ENCODE peak calls at places on chromosomes 16 and 17, in five cellular contexts. One of them, this sample, is unnamed.

GRCh38 chr17:50630524-50631194 is 4.0 kb upstream of the ABCC3 start:
- DNase-seq in H1: peak
- DNase-seq in HFF-Myc: no peak
- DNase-seq in endothelial cell of umbilical vein: peak
- DNase-seq in psoas muscle: peak
- DNase-seq in this sample: no peak

GRCh38 chr16:82753821-82754220 is 127.1 kb downstream of the CDH13 start:
- DNase-seq in H1: no peak
- DNase-seq in HFF-Myc: no peak
- DNase-seq in endothelial cell of umbilical vein: no peak
- DNase-seq in psoas muscle: no peak
- DNase-seq in this sample: no peak

GRCh38 chr17:77332034-77332971 is 191.5 kb downstream of the SEC14L1 start:
- DNase-seq in H1: no peak
- DNase-seq in HFF-Myc: no peak
- DNase-seq in endothelial cell of umbilical vein: no peak
- DNase-seq in psoas muscle: no peak
- DNase-seq in this sample: no peak

GRCh38 chr17:63984651-63985386 is 12.1 kb upstream of the SCN4A start:
- DNase-seq in H1: no peak
- DNase-seq in HFF-Myc: peak
- DNase-seq in endothelial cell of umbilical vein: peak
- DNase-seq in psoas muscle: peak
- DNase-seq in this sample: peak

GRCh38 chr16:23479138-23479537 is 26.1 kb upstream of the COG7 start:
- DNase-seq in H1: no peak
- DNase-seq in HFF-Myc: no peak
- DNase-seq in endothelial cell of umbilical vein: no peak
- DNase-seq in psoas muscle: no peak
- DNase-seq in this sample: no peak

GRCh38 chr16:54281535-54282201 is 4.9 kb downstream of the IRX3 start:
- DNase-seq in H1: peak
- DNase-seq in HFF-Myc: no peak
- DNase-seq in endothelial cell of umbilical vein: no peak
- DNase-seq in psoas muscle: no peak
- DNase-seq in this sample: no peak

GRCh38 chr17:70256751-70257150 is 87.4 kb downstream of the KCNJ2 start:
- DNase-seq in H1: no peak
- DNase-seq in HFF-Myc: no peak
- DNase-seq in endothelial cell of umbilical vein: peak
- DNase-seq in psoas muscle: no peak
- DNase-seq in this sample: no peak

GRCh38 chr16:84673561-84673960 is 25.2 kb downstream of the KLHL36 start:
- DNase-seq in H1: no peak
- DNase-seq in HFF-Myc: no peak
- DNase-seq in endothelial cell of umbilical vein: no peak
- DNase-seq in psoas muscle: no peak
- DNase-seq in this sample: no peak

GRCh38 chr17:79044462-79044861 is 20.5 kb downstream of the C1QTNF1 start:
- DNase-seq in H1: no peak
- DNase-seq in HFF-Myc: no peak
- DNase-seq in endothelial cell of umbilical vein: no peak
- DNase-seq in psoas muscle: no peak
- DNase-seq in this sample: no peak

GRCh38 chr17:75240394-75241142 is 20.8 kb downstream of the GGA3 start:
- DNase-seq in H1: peak
- DNase-seq in HFF-Myc: no peak
- DNase-seq in endothelial cell of umbilical vein: peak
- DNase-seq in psoas muscle: peak
- DNase-seq in this sample: no peak

GRCh38 chr17:63442549-63443035 is 3.5 kb downstream of the CYB561 start:
- DNase-seq in H1: no peak
- DNase-seq in HFF-Myc: no peak
- DNase-seq in endothelial cell of umbilical vein: no peak
- DNase-seq in psoas muscle: no peak
- DNase-seq in this sample: no peak

GRCh38 chr17:46770818-46771600 is 47.5 kb downstream of the WNT3 start:
- DNase-seq in H1: peak
- DNase-seq in HFF-Myc: no peak
- DNase-seq in endothelial cell of umbilical vein: peak
- DNase-seq in psoas muscle: no peak
- DNase-seq in this sample: no peak

GRCh38 chr17:6231886-6232767 is 161.9 kb downstream of the WSCD1 start:
- DNase-seq in H1: no peak
- DNase-seq in HFF-Myc: no peak
- DNase-seq in endothelial cell of umbilical vein: peak
- DNase-seq in psoas muscle: no peak
- DNase-seq in this sample: no peak

GRCh38 chr17:82679586-82680465 is 18.7 kb downstream of the RAB40B start:
- DNase-seq in H1: no peak
- DNase-seq in HFF-Myc: no peak
- DNase-seq in endothelial cell of umbilical vein: no peak
- DNase-seq in psoas muscle: no peak
- DNase-seq in this sample: no peak

GRCh38 chr16:6382787-6383515 is 949.7 kb upstream of the RBFOX1 start:
- DNase-seq in H1: no peak
- DNase-seq in HFF-Myc: no peak
- DNase-seq in endothelial cell of umbilical vein: no peak
- DNase-seq in psoas muscle: no peak
- DNase-seq in this sample: no peak

GRCh38 chr16:30747799-30748633 is at the start of gene PHKG2:
- DNase-seq in H1: peak
- DNase-seq in HFF-Myc: peak
- DNase-seq in endothelial cell of umbilical vein: peak
- DNase-seq in psoas muscle: peak
- DNase-seq in this sample: peak

GRCh38 chr16:86931410-86931941 is 353.1 kb downstream of the FOXL1 start:
- DNase-seq in H1: no peak
- DNase-seq in HFF-Myc: no peak
- DNase-seq in endothelial cell of umbilical vein: peak
- DNase-seq in psoas muscle: no peak
- DNase-seq in this sample: peak

GRCh38 chr16:54284931-54285413 is 1.6 kb downstream of the IRX3 start:
- DNase-seq in H1: peak
- DNase-seq in HFF-Myc: no peak
- DNase-seq in endothelial cell of umbilical vein: no peak
- DNase-seq in psoas muscle: no peak
- DNase-seq in this sample: no peak

GRCh38 chr17:65531508-65532431 is 29.7 kb downstream of the AXIN2 start:
- DNase-seq in H1: no peak
- DNase-seq in HFF-Myc: peak
- DNase-seq in endothelial cell of umbilical vein: no peak
- DNase-seq in psoas muscle: peak
- DNase-seq in this sample: no peak

GRCh38 chr17:7650509-7651096 is at the start of gene ATP1B2:
- DNase-seq in H1: peak
- DNase-seq in HFF-Myc: no peak
- DNase-seq in endothelial cell of umbilical vein: peak
- DNase-seq in psoas muscle: peak
- DNase-seq in this sample: no peak

GRCh38 chr17:78383725-78384471 is 5.4 kb downstream of the PGS1 start:
- DNase-seq in H1: no peak
- DNase-seq in HFF-Myc: no peak
- DNase-seq in endothelial cell of umbilical vein: peak
- DNase-seq in psoas muscle: peak
- DNase-seq in this sample: peak

GRCh38 chr17:8629371-8630226 is 926 bp downstream of the MYH10 start:
- DNase-seq in H1: peak
- DNase-seq in HFF-Myc: no peak
- DNase-seq in endothelial cell of umbilical vein: peak
- DNase-seq in psoas muscle: peak
- DNase-seq in this sample: no peak

GRCh38 chr17:19237389-19238166 is 412 bp downstream of the EPN2 start:
- DNase-seq in H1: peak
- DNase-seq in HFF-Myc: no peak
- DNase-seq in endothelial cell of umbilical vein: peak
- DNase-seq in psoas muscle: peak
- DNase-seq in this sample: no peak

GRCh38 chr16:27103954-27104353 is 37.2 kb downstream of the C16orf82 start:
- DNase-seq in H1: no peak
- DNase-seq in HFF-Myc: no peak
- DNase-seq in endothelial cell of umbilical vein: no peak
- DNase-seq in psoas muscle: no peak
- DNase-seq in this sample: no peak

GRCh38 chr16:53061701-53062159 is 6.9 kb downstream of the CHD9 start:
- DNase-seq in H1: no peak
- DNase-seq in HFF-Myc: no peak
- DNase-seq in endothelial cell of umbilical vein: no peak
- DNase-seq in psoas muscle: no peak
- DNase-seq in this sample: no peak

GRCh38 chr16:49810769-49811315 is 45.1 kb downstream of the ZNF423 start:
- DNase-seq in H1: no peak
- DNase-seq in HFF-Myc: no peak
- DNase-seq in endothelial cell of umbilical vein: no peak
- DNase-seq in psoas muscle: no peak
- DNase-seq in this sample: no peak

GRCh38 chr17:4354862-4355514 is 11.5 kb downstream of the UBE2G1 start:
- DNase-seq in H1: no peak
- DNase-seq in HFF-Myc: no peak
- DNase-seq in endothelial cell of umbilical vein: no peak
- DNase-seq in psoas muscle: no peak
- DNase-seq in this sample: no peak

DNA sequence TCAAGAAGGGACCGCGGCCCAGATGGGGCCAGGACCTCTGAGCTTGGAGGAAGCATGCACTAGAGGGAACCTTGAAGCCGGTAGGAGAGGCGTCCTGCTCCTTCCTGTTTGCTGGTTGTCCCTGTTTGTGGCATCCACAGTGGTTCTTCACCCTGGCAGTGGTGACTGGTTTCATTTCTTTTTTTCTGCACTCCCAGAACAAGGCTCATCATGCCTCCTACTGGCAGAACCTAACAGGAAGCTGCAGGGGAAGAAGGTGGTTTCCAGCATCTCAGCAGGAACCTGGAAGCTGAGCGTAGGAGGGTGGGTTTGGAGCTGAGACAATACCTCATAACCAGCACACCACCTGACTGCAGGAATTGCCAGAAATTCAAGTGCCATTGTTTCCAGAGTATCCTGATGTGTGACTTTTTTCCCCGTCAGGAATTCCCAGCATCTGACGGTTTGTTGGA is 5.8 kb downstream of the TMEM231 start:
- DNase-seq in H1: no peak
- DNase-seq in HFF-Myc: no peak
- DNase-seq in endothelial cell of umbilical vein: peak
- DNase-seq in psoas muscle: no peak
- DNase-seq in this sample: no peak
- TF ChIP-seq CTCF in H1: peak
- TF ChIP-seq CTCF in HFF-Myc: peak
- TF ChIP-seq CTCF in endothelial cell of umbilical vein: peak
- TF ChIP-seq CTCF in psoas muscle: peak
- TF ChIP-seq CTCF in this sample: peak

DNA sequence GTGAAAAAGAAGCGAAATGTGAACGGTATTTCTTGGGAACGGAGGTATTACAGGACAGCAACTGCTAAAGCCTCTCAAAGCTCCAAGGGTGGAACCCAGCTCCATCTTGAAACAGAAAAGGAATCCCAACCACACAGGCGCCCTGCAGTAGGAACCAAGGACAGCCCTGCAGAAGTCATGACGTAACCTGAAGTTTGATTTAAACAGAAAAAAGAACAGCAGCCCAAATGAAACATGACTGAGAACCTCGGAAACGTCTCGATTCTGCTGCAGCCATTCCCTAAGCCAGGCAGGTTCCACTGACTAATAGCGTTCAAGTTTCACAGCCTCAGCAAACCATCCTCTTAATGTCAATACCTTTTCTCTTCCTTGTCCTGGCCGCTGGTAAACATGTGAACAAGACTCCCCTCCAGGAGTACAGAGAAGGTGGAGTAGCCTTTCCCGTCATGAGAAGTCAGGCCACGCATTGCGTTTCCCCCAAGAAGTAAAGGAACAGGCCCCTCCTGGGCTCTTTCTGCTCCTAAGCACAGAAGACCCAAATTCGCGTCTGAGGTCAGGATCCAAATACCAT is 20.1 kb downstream of the SIAH1 start:
- DNase-seq in H1: no peak
- DNase-seq in HFF-Myc: no peak
- DNase-seq in endothelial cell of umbilical vein: no peak
- DNase-seq in psoas muscle: no peak
- DNase-seq in this sample: no peak
- H3K4me3 ChIP-seq in H1: peak
- H3K4me3 ChIP-seq in HFF-Myc: peak
- H3K4me3 ChIP-seq in endothelial cell of umbilical vein: no peak
- H3K4me3 ChIP-seq in psoas muscle: peak
- H3K4me3 ChIP-seq in this sample: peak

DNA sequence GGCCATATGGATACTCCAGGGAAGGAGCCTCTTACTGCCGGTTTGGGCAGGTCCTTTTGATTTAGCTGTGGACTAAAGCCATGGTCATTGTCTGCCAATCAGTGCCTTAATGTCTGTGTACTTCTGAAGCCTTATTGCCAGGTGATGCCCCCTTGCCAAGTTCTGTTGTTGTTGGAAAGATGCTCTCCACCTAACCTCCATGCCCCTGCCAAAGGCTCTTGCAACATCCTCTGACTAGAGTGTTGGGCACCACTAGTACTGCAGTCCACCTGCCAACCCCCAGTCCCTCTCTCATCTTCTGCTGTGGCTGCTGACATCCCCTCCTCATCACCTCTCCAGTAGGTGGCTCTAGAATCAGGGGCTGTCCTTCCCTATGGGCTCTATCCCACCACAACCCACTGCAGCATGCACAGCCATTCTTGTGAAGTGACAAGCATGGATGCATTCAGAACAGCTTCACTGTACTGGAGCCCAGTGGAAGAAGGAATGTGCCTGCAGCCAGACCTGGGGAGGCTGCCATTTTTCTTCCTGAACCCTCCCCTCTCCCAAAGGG is 375.3 kb upstream of the CDH5 start:
- DNase-seq in H1: no peak
- DNase-seq in HFF-Myc: no peak
- DNase-seq in endothelial cell of umbilical vein: no peak
- DNase-seq in psoas muscle: no peak
- DNase-seq in this sample: no peak
- TF ChIP-seq CTCF in H1: peak
- TF ChIP-seq CTCF in HFF-Myc: no peak
- TF ChIP-seq CTCF in endothelial cell of umbilical vein: no peak
- TF ChIP-seq CTCF in psoas muscle: no peak
- TF ChIP-seq CTCF in this sample: no peak

GRCh38 chr16:71781741-71782140 is 26.9 kb downstream of the AP1G1 start:
- DNase-seq in H1: no peak
- DNase-seq in HFF-Myc: no peak
- DNase-seq in endothelial cell of umbilical vein: no peak
- DNase-seq in psoas muscle: no peak
- DNase-seq in this sample: no peak
- H3K4me3 ChIP-seq in H1: no peak
- H3K4me3 ChIP-seq in HFF-Myc: no peak
- H3K4me3 ChIP-seq in endothelial cell of umbilical vein: no peak
- H3K4me3 ChIP-seq in psoas muscle: no peak
- H3K4me3 ChIP-seq in this sample: no peak

This sample was measured in AG04449.